ENCODE peak calls at places on chromosome 21, in seven cellular contexts. Z is pons; F is KBM-7; Y is hypothalamus; B is AG04450; D is activated naive CD4-positive, alpha-beta T cell; N is A549. A is an unnamed sample.

GRCh38 chr21:44785620-44786344 is 15.8 kb downstream of the UBE2G2 start:
- DNase-seq in N (no peak), D (no peak), B (no peak), Y (no peak), Z (no peak), F (no peak), A (no peak)

GRCh38 chr21:42352433-42353095 is 1.8 kb upstream of the TFF2 start:
- DNase-seq in B (no peak), Y (no peak), D (no peak), F (no peak), N (no peak), Z (no peak), A (no peak)

GRCh38 chr21:42579456-42580075 is 65.9 kb downstream of the SLC37A1 start:
- DNase-seq in F (no peak), D (no peak), Z (no peak), Y (no peak), B (no peak), N (no peak), A (no peak)

GRCh38 chr21:42384999-42385398 is 10.9 kb downstream of the TMPRSS3 start:
- DNase-seq in B (no peak), Z (no peak), Y (no peak), N (no peak), D (no peak), F (peak), A (no peak)

GRCh38 chr21:36769051-36769867 is 70.3 kb downstream of the SIM2 start:
- DNase-seq in Y (peak), B (no peak), Z (peak), F (no peak), D (no peak), N (no peak), A (no peak)

GRCh38 chr21:27422435-27422834 is 455.5 kb upstream of the ADAMTS5 start:
- DNase-seq in D (no peak), B (no peak), Z (no peak), F (no peak), N (no peak), Y (no peak), A (no peak)

GRCh38 chr21:43892334-43892733 is 27.3 kb downstream of the AGPAT3 start:
- DNase-seq in N (no peak), Z (no peak), F (no peak), Y (no peak), D (no peak), B (no peak), A (no peak)

GRCh38 chr21:42221581-42222345 is 2.8 kb downstream of the ABCG1 start:
- DNase-seq in D (no peak), Y (peak), B (peak), F (peak), N (no peak), Z (peak), A (no peak)

GRCh38 chr21:34372321-34372720 is 3.0 kb upstream of the SMIM11 start:
- DNase-seq in Z (no peak), B (no peak), N (no peak), F (no peak), D (no peak), Y (no peak), A (no peak)

GRCh38 chr21:42252267-42252666 is 33.3 kb downstream of the ABCG1 start:
- DNase-seq in Y (no peak), B (no peak), F (no peak), N (no peak), Z (no peak), D (no peak), A (no peak)

GRCh38 chr21:39660191-39660590 is 47.5 kb downstream of the B3GALT5 start:
- DNase-seq in F (no peak), Y (no peak), N (no peak), B (peak), D (no peak), Z (no peak), A (no peak)

GRCh38 chr21:30233228-30233627 is 17.3 kb upstream of the CLDN8 start:
- DNase-seq in D (no peak), Y (no peak), B (no peak), Z (no peak), F (no peak), N (no peak), A (no peak)

GRCh38 chr21:42456457-42456856 is 39.6 kb downstream of the RSPH1 start:
- DNase-seq in F (no peak), B (no peak), Y (no peak), D (no peak), N (no peak), Z (no peak), A (no peak)

GRCh38 chr21:34743285-34743684 is 74.5 kb downstream of the CLIC6 start:
- DNase-seq in D (no peak), Y (no peak), F (no peak), Z (no peak), N (no peak), B (no peak), A (no peak)

GRCh38 chr21:28688381-28688780 is 304.3 kb downstream of the LTN1 start:
- DNase-seq in F (no peak), D (no peak), N (no peak), Y (no peak), Z (no peak), B (no peak), A (no peak)

GRCh38 chr21:41823906-41824305 is 55.2 kb downstream of the PRDM15 start:
- DNase-seq in B (no peak), N (no peak), Y (no peak), D (no peak), Z (no peak), F (no peak), A (no peak)

GRCh38 chr21:39444406-39445145 is 1.0 kb downstream of the LCA5L start:
- DNase-seq in N (peak), Y (peak), F (no peak), Z (no peak), B (no peak), D (no peak), A (no peak)

GRCh38 chr21:42158846-42159245 is 60.1 kb upstream of the ABCG1 start:
- DNase-seq in F (no peak), D (no peak), Y (no peak), Z (no peak), N (no peak), B (no peak), A (no peak)

GRCh38 chr21:44299085-44299457 is 782 bp upstream of the PFKL start:
- DNase-seq in D (no peak), N (no peak), F (no peak), Y (no peak), B (no peak), Z (no peak), A (no peak)

GRCh38 chr21:41827951-41828883 is 50.9 kb downstream of the PRDM15 start:
- DNase-seq in Y (no peak), F (no peak), Z (no peak), N (no peak), B (no peak), D (no peak), A (no peak)

GRCh38 chr21:25831300-25831699 is 96.5 kb downstream of the GABPA start:
- DNase-seq in F (no peak), D (no peak), N (no peak), Z (no peak), B (no peak), Y (no peak), A (no peak)

GRCh38 chr21:37552496-37553399 is 186.2 kb downstream of the DYRK1A start:
- DNase-seq in Z (no peak), D (no peak), N (no peak), Y (no peak), F (no peak), B (no peak), A (no peak)

GRCh38 chr21:38181101-38181500 is 75.7 kb upstream of the KCNJ15 start:
- DNase-seq in Y (no peak), B (no peak), N (no peak), D (no peak), Z (no peak), F (no peak), A (no peak)

GRCh38 chr21:42524341-42525227 is 10.9 kb downstream of the SLC37A1 start:
- DNase-seq in Z (no peak), D (no peak), F (peak), Y (peak), N (no peak), B (no peak), A (no peak)

GRCh38 chr21:42261832-42262200 is 42.9 kb downstream of the ABCG1 start:
- DNase-seq in B (no peak), N (no peak), Y (no peak), F (no peak), Z (no peak), D (no peak), A (no peak)

GRCh38 chr21:33650929-33651505 is 8.7 kb downstream of the ITSN1 start:
- DNase-seq in D (no peak), Y (no peak), F (no peak), Z (no peak), N (no peak), B (no peak), A (no peak)

GRCh38 chr21:36980280-36981048 is 14.0 kb upstream of the HLCS start:
- DNase-seq in N (no peak), Y (no peak), D (no peak), B (no peak), Z (no peak), F (peak), A (no peak)

GRCh38 chr21:30193201-30193600 is 22.7 kb downstream of the CLDN8 start:
- DNase-seq in N (no peak), Z (no peak), D (no peak), F (no peak), B (no peak), Y (no peak), A (no peak)

GRCh38 chr21:45623436-45623835 is 20.1 kb upstream of the PCBP3 start:
- DNase-seq in F (no peak), N (no peak), Z (no peak), B (no peak), D (no peak), Y (no peak), A (no peak)

GRCh38 chr21:45029968-45030636 is 44.3 kb upstream of the ADARB1 start:
- DNase-seq in Y (no peak), Z (no peak), F (no peak), D (no peak), B (no peak), N (no peak), A (no peak)

GRCh38 chr21:31103571-31104265 is 65.4 kb upstream of the KRTAP19-8 start:
- DNase-seq in N (no peak), F (no peak), Y (no peak), Z (peak), D (no peak), B (no peak), A (no peak)

A was measured in smooth muscle cell of the brain vasculature.